ENCODE peak calls at places on chromosomes 11 and 22, in four cellular contexts. One of them, this sample, is unnamed. For H3K4me1, the result is how much of the 10 kb centered on the place peaks cover.

GRCh38 chr11:67355023-67355793 is 1.9 kb upstream of the POLD4 start:
- DNase-seq in prostate gland: no peak
- DNase-seq in K562: no peak
- DNase-seq in body of pancreas: peak
- DNase-seq in this sample: no peak

GRCh38 chr11:134857035-134857434 is 445.0 kb upstream of the B3GAT1 start:
- DNase-seq in body of pancreas: no peak
- DNase-seq in prostate gland: no peak
- DNase-seq in K562: no peak
- DNase-seq in this sample: no peak

GRCh38 chr11:70360211-70360610 is 38.1 kb upstream of the CTTN start:
- DNase-seq in K562: no peak
- DNase-seq in prostate gland: no peak
- DNase-seq in body of pancreas: no peak
- DNase-seq in this sample: no peak

GRCh38 chr22:20211997-20212753 is 55.9 kb downstream of the RTN4R start:
- DNase-seq in prostate gland: no peak
- DNase-seq in K562: peak
- DNase-seq in body of pancreas: peak
- DNase-seq in this sample: no peak

GRCh38 chr11:10809373-10810199 is 860 bp upstream of the EIF4G2 start:
- DNase-seq in body of pancreas: peak
- DNase-seq in prostate gland: no peak
- DNase-seq in K562: peak
- DNase-seq in this sample: peak

GRCh38 chr11:130197386-130198035 is 37.9 kb downstream of the ST14 start:
- DNase-seq in K562: no peak
- DNase-seq in prostate gland: no peak
- DNase-seq in body of pancreas: no peak
- DNase-seq in this sample: no peak

GRCh38 chr11:88131764-88132470 is 43.3 kb downstream of the RAB38 start:
- DNase-seq in K562: no peak
- DNase-seq in body of pancreas: no peak
- DNase-seq in prostate gland: no peak
- DNase-seq in this sample: no peak

GRCh38 chr22:49951986-49952896 is 8.3 kb upstream of the PIM3 start:
- DNase-seq in K562: no peak
- DNase-seq in prostate gland: no peak
- DNase-seq in body of pancreas: no peak
- DNase-seq in this sample: peak

GRCh38 chr11:95835351-95835750 is 45.1 kb downstream of the CEP57 start:
- DNase-seq in body of pancreas: no peak
- DNase-seq in prostate gland: no peak
- DNase-seq in K562: no peak
- DNase-seq in this sample: no peak

GRCh38 chr11:776459-777287 is 614 bp downstream of the GATD1 start:
- DNase-seq in K562: peak
- DNase-seq in body of pancreas: peak
- DNase-seq in prostate gland: no peak
- DNase-seq in this sample: peak

GRCh38 chr11:121452609-121453150 is at the start of gene SORL1-AS1:
- DNase-seq in K562: no peak
- DNase-seq in body of pancreas: peak
- DNase-seq in prostate gland: no peak
- DNase-seq in this sample: no peak

GRCh38 chr11:134202661-134203060 is 21.1 kb downstream of the NCAPD3 start:
- DNase-seq in prostate gland: no peak
- DNase-seq in K562: no peak
- DNase-seq in body of pancreas: no peak
- DNase-seq in this sample: no peak

GRCh38 chr22:48629631-48630443 is 1197.8 kb downstream of the BRD1 start:
- DNase-seq in prostate gland: no peak
- DNase-seq in body of pancreas: no peak
- DNase-seq in K562: no peak
- DNase-seq in this sample: no peak

GRCh38 chr11:15662285-15662684 is 547.6 kb downstream of the INSC start:
- DNase-seq in prostate gland: no peak
- DNase-seq in K562: no peak
- DNase-seq in body of pancreas: no peak
- DNase-seq in this sample: no peak

GRCh38 chr11:97502201-97502600 is 1112.4 kb downstream of the JRKL start:
- DNase-seq in K562: no peak
- DNase-seq in prostate gland: no peak
- DNase-seq in body of pancreas: no peak
- DNase-seq in this sample: no peak

GRCh38 chr11:11844272-11844671 is 2.5 kb downstream of the USP47 start:
- DNase-seq in K562: peak
- DNase-seq in body of pancreas: no peak
- DNase-seq in prostate gland: no peak
- DNase-seq in this sample: no peak

GRCh38 chr22:37283393-37283937 is 1.2 kb downstream of the CYTH4 start:
- DNase-seq in K562: no peak
- DNase-seq in body of pancreas: no peak
- DNase-seq in prostate gland: no peak
- DNase-seq in this sample: no peak

GRCh38 chr11:2739531-2740274 is 39.9 kb upstream of the KCNQ1OT1 start:
- DNase-seq in prostate gland: no peak
- DNase-seq in body of pancreas: no peak
- DNase-seq in K562: no peak
- DNase-seq in this sample: no peak

GRCh38 chr11:61684870-61685610 is 4.8 kb downstream of the DAGLA start:
- DNase-seq in prostate gland: no peak
- DNase-seq in K562: no peak
- DNase-seq in body of pancreas: no peak
- DNase-seq in this sample: no peak

GRCh38 chr11:118144869-118145268 is 7.8 kb downstream of the SCN4B start:
- DNase-seq in prostate gland: no peak
- DNase-seq in body of pancreas: no peak
- DNase-seq in K562: no peak
- DNase-seq in this sample: no peak

GRCh38 chr11:40388097-40388818 is 1071.2 kb downstream of the LRRC4C start:
- DNase-seq in K562: no peak
- DNase-seq in body of pancreas: no peak
- DNase-seq in prostate gland: no peak
- DNase-seq in this sample: no peak

GRCh38 chr11:117887431-117888139 is 11.1 kb upstream of the FXYD6 start:
- DNase-seq in body of pancreas: no peak
- DNase-seq in K562: no peak
- DNase-seq in prostate gland: no peak
- DNase-seq in this sample: no peak

GRCh38 chr11:103587951-103588788 is 448.3 kb upstream of the DDI1 start:
- DNase-seq in body of pancreas: no peak
- DNase-seq in prostate gland: no peak
- DNase-seq in K562: no peak
- DNase-seq in this sample: peak

GRCh38 chr11:120527111-120527748 is 15.7 kb downstream of the GRIK4 start:
- DNase-seq in K562: no peak
- DNase-seq in body of pancreas: no peak
- DNase-seq in prostate gland: no peak
- DNase-seq in this sample: no peak

DNA sequence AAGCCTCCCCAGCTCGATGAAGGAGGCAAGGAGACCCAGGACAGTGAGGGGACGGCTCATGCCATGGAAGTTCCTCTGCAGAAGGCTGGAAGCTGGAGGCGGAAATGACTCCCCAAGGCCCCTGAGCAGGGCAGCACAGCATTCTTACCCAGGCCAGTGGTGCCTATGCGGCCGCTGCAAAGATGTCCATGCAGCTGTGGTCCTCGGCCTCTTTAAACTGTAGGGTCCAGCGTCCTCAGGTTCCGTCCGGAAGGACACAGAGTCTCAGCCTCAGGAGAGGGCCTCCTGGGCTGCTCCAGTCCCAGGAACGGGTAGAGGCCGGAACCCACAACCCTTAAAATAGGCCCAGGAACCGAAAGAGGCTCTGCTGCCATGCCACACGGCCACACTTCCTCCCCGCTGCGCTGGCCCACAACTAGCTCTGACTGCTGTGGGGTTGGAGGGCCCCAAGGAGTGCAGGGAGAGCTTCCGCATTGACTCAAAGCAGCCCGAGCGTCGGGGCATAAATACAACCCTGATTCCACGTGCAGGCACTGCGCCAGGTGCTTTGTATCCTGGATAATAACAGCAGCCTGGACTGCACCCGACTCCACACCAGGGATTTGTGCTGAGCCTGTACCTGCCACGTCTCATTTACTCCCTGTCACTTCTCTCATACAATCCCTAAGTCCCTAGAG is 5.5 kb downstream of the KIAA0930 start:
- DNase-seq in prostate gland: no peak
- DNase-seq in K562: no peak
- DNase-seq in body of pancreas: peak
- DNase-seq in this sample: no peak
- TF ChIP-seq POLR2A in prostate gland: no peak
- TF ChIP-seq POLR2A in K562: no peak
- TF ChIP-seq POLR2A in body of pancreas: no peak
- TF ChIP-seq POLR2A in this sample: no peak

DNA sequence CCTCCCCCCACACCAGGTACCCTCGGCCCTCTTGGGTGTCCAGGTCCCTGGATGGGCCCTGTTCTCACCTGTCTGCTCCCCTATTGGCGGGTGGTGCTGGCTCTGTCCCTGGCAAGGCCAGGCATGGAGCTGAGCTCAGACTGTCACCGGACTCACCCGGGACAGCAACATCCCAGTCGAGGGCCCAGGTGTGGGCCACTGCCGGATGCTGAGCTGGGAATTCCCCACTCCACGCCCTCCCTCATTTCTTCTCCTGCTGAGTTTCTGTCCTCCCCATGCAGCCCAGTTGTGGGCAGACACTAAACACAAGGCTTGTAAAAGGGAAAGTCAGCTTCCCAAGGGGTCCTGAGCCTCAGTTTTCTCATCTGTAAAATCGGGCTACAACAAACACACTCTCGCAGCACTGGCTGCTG is 2.0 kb upstream of the AP5B1 start:
- DNase-seq in body of pancreas: no peak
- DNase-seq in K562: no peak
- DNase-seq in prostate gland: no peak
- DNase-seq in this sample: no peak
- H3K4me1 ChIP-seq in body of pancreas: under half
- H3K4me1 ChIP-seq in K562: under half
- H3K4me1 ChIP-seq in prostate gland: under half
- H3K4me1 ChIP-seq in this sample: under half

DNA sequence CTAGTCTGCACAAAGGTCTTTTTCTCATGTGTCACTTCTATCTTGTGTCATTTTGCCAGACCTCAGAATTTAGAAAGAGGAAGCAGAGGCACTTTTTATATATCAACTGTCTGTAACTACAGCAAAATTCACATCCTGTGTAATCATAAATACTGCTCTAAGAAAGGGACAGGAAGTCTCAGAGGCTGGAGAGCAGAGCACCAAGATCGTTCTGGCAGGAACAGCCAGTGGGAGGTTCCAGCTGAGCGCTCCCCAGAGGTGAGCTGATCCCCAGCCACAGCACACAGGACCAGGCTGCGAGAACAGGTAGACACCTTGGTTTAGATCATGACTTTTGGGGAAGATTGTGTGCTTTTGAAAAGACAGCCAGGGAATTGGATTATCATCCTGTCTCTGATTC is at the start of gene MS4A7:
- DNase-seq in body of pancreas: peak
- DNase-seq in K562: no peak
- DNase-seq in prostate gland: no peak
- DNase-seq in this sample: no peak
- TF ChIP-seq POLR2A in body of pancreas: peak
- TF ChIP-seq POLR2A in K562: no peak
- TF ChIP-seq POLR2A in prostate gland: no peak
- TF ChIP-seq POLR2A in this sample: no peak

DNA sequence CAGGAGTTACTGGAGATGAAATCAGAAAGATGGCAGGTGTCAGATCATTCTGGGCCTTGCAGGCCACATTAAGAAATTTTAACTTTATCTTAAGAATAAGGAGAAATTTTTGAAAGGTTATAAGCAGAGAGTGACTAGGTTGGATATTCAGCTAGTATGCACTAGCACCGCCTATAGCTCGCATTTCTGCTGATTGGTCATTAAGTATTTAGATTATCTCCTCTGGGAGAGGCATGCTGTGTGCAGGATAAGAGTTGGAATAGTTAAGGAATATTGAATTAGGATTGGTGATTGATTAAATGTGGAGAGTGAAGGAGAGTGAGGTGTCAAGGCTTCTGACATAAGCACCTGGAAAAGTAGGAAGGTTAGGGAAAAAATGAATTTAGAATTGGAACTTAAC is 100.6 kb downstream of the STIM1 start:
- DNase-seq in body of pancreas: no peak
- DNase-seq in K562: no peak
- DNase-seq in prostate gland: no peak
- DNase-seq in this sample: no peak
- H3K4me1 ChIP-seq in body of pancreas: under half
- H3K4me1 ChIP-seq in K562: under half
- H3K4me1 ChIP-seq in prostate gland: under half
- H3K4me1 ChIP-seq in this sample: under half

GRCh38 chr22:41021655-41022454 is 70.5 kb upstream of the EP300 start:
- DNase-seq in prostate gland: peak
- DNase-seq in body of pancreas: peak
- DNase-seq in K562: peak
- DNase-seq in this sample: peak
- TF ChIP-seq POLR2A in prostate gland: peak
- TF ChIP-seq POLR2A in body of pancreas: peak
- TF ChIP-seq POLR2A in K562: peak
- TF ChIP-seq POLR2A in this sample: no peak

DNA sequence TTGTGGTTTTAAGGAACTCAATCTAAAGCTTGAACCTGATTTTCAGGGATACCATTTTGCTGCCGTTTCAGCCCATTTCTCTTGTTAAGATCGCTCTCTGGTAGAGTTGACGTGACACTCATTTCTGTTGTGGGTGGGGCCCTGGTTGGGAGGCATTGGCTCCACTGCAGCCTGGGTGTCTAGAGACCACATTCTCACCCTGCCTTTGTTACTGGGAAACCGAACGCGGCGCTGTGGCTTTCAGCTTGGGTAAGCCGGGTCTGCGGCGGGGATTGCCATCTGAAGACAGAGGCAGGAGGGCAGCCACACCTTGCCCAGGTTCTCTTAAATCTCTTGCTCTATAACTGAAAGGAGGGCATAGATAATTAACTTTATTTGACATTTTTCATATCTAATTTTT is 3.2 kb downstream of the EHF start:
- DNase-seq in prostate gland: peak
- DNase-seq in body of pancreas: peak
- DNase-seq in K562: no peak
- DNase-seq in this sample: no peak
- H3K4me1 ChIP-seq in prostate gland: under half
- H3K4me1 ChIP-seq in body of pancreas: under half
- H3K4me1 ChIP-seq in K562: under half
- H3K4me1 ChIP-seq in this sample: under half

GRCh38 chr11:75558939-75559843 is 2.9 kb upstream of the SERPINH1 start:
- DNase-seq in prostate gland: no peak
- DNase-seq in K562: peak
- DNase-seq in body of pancreas: no peak
- DNase-seq in this sample: peak

GRCh38 chr11:75554258-75555022 is 7.6 kb upstream of the SERPINH1 start:
- DNase-seq in prostate gland: peak
- DNase-seq in K562: peak
- DNase-seq in body of pancreas: peak
- DNase-seq in this sample: peak

GRCh38 chr11:75560644-75561043 is 1.4 kb upstream of the SERPINH1 start:
- DNase-seq in K562: no peak
- DNase-seq in prostate gland: no peak
- DNase-seq in body of pancreas: no peak
- DNase-seq in this sample: no peak

GRCh38 chr11:75555079-75555811 is 6.8 kb upstream of the SERPINH1 start:
- DNase-seq in body of pancreas: no peak
- DNase-seq in K562: no peak
- DNase-seq in prostate gland: no peak
- DNase-seq in this sample: no peak

GRCh38 chr11:75557649-75558494 is 4.2 kb upstream of the SERPINH1 start:
- DNase-seq in K562: peak
- DNase-seq in prostate gland: peak
- DNase-seq in body of pancreas: no peak
- DNase-seq in this sample: peak
- TF ChIP-seq POLR2A in K562: no peak
- TF ChIP-seq POLR2A in prostate gland: no peak
- TF ChIP-seq POLR2A in body of pancreas: no peak
- TF ChIP-seq POLR2A in this sample: no peak